ENCODE peak calls at places on chromosome 5, in seven cellular contexts. G, M, O, B, J, K and Z are unnamed samples.

GRCh38 chr5:82911902-82912301 is 165.3 kb downstream of the TMEM167A start:
- DNase-seq in G (no peak), M (no peak), O (no peak), B (no peak), J (no peak), K (no peak), Z (no peak)

GRCh38 chr5:144469106-144469505 is 298.4 kb downstream of the KCTD16 start:
- DNase-seq in G (no peak), M (no peak), O (no peak), B (no peak), J (no peak), K (no peak), Z (no peak)

GRCh38 chr5:40572947-40573346 is 106.8 kb upstream of the PTGER4 start:
- DNase-seq in G (no peak), M (no peak), O (no peak), B (no peak), J (no peak), K (no peak), Z (no peak)

GRCh38 chr5:37932450-37932849 is 92.6 kb upstream of the GDNF start:
- DNase-seq in G (no peak), M (no peak), O (no peak), B (no peak), J (no peak), K (no peak), Z (no peak)

GRCh38 chr5:116032991-116033390 is 719 bp downstream of the ARL14EPL start:
- DNase-seq in G (no peak), M (no peak), O (no peak), B (no peak), J (no peak), K (no peak), Z (no peak)

GRCh38 chr5:128304121-128304520 is 220.6 kb downstream of the SLC12A2 start:
- DNase-seq in G (no peak), M (no peak), O (no peak), B (no peak), J (no peak), K (no peak), Z (no peak)

GRCh38 chr5:134462761-134463160 is 51.1 kb upstream of the CDKN2AIPNL start:
- DNase-seq in G (no peak), M (no peak), O (no peak), B (no peak), J (no peak), K (no peak), Z (no peak)

GRCh38 chr5:174706997-174707548 is 17.3 kb upstream of the MSX2 start:
- DNase-seq in G (no peak), M (no peak), O (no peak), B (no peak), J (no peak), K (no peak), Z (no peak)

GRCh38 chr5:154483654-154484392 is 5.8 kb upstream of the HAND1 start:
- DNase-seq in G (no peak), M (no peak), O (peak), B (no peak), J (no peak), K (no peak), Z (no peak)

GRCh38 chr5:173472784-173473278 is 143.6 kb downstream of the BOD1 start:
- DNase-seq in G (no peak), M (no peak), O (no peak), B (no peak), J (no peak), K (no peak), Z (no peak)

GRCh38 chr5:143402464-143403356 is 776 bp downstream of the NR3C1 start:
- DNase-seq in G (peak), M (peak), O (peak), B (no peak), J (peak), K (peak), Z (no peak)

GRCh38 chr5:58458851-58459275 is 1.0 kb downstream of the PLK2 start:
- DNase-seq in G (peak), M (no peak), O (no peak), B (no peak), J (no peak), K (peak), Z (no peak)

GRCh38 chr5:169805527-169805934 is 168.5 kb downstream of the DOCK2 start:
- DNase-seq in G (no peak), M (no peak), O (no peak), B (no peak), J (no peak), K (no peak), Z (peak)

GRCh38 chr5:180860273-180860886 is 696 bp downstream of the ZFP62 start:
- DNase-seq in G (peak), M (peak), O (peak), B (no peak), J (no peak), K (peak), Z (peak)

GRCh38 chr5:61674403-61674802 is 342.3 kb downstream of the ZSWIM6 start:
- DNase-seq in G (no peak), M (peak), O (no peak), B (no peak), J (no peak), K (no peak), Z (no peak)

GRCh38 chr5:30099634-30100033 is 1093.9 kb upstream of the CDH6 start:
- DNase-seq in G (no peak), M (no peak), O (no peak), B (no peak), J (no peak), K (no peak), Z (no peak)

GRCh38 chr5:177362102-177362868 is 4.6 kb downstream of the RGS14 start:
- DNase-seq in G (no peak), M (no peak), O (no peak), B (no peak), J (peak), K (no peak), Z (no peak)

GRCh38 chr5:175460126-175460525 is 16.1 kb upstream of the DRD1 start:
- DNase-seq in G (no peak), M (no peak), O (no peak), B (no peak), J (no peak), K (no peak), Z (no peak)

GRCh38 chr5:120528609-120529008 is 64.5 kb downstream of the PRR16 start:
- DNase-seq in G (no peak), M (no peak), O (no peak), B (no peak), J (no peak), K (no peak), Z (no peak)

GRCh38 chr5:6714221-6715041 is 1.2 kb downstream of the TENT4A start:
- DNase-seq in G (no peak), M (no peak), O (peak), B (peak), J (no peak), K (peak), Z (no peak)

GRCh38 chr5:159884917-159885620 is 31.2 kb upstream of the ADRA1B start:
- DNase-seq in G (no peak), M (no peak), O (no peak), B (no peak), J (no peak), K (no peak), Z (no peak)

GRCh38 chr5:173547579-173547978 is 68.9 kb downstream of the BOD1 start:
- DNase-seq in G (no peak), M (no peak), O (no peak), B (no peak), J (no peak), K (no peak), Z (peak)

GRCh38 chr5:95731571-95732554 is 727 bp downstream of the RHOBTB3 start:
- DNase-seq in G (peak), M (peak), O (peak), B (no peak), J (peak), K (peak), Z (no peak)

GRCh38 chr5:156934450-156935211 is 28.4 kb downstream of the TIMD4 start:
- DNase-seq in G (peak), M (peak), O (peak), B (no peak), J (no peak), K (peak), Z (no peak)

GRCh38 chr5:133612021-133612860 is at the start of gene FSTL4:
- DNase-seq in G (no peak), M (peak), O (peak), B (no peak), J (peak), K (peak), Z (peak)

GRCh38 chr5:136211282-136211681 is 18.3 kb upstream of the SMIM32 start:
- DNase-seq in G (no peak), M (no peak), O (no peak), B (no peak), J (no peak), K (no peak), Z (no peak)

DNA sequence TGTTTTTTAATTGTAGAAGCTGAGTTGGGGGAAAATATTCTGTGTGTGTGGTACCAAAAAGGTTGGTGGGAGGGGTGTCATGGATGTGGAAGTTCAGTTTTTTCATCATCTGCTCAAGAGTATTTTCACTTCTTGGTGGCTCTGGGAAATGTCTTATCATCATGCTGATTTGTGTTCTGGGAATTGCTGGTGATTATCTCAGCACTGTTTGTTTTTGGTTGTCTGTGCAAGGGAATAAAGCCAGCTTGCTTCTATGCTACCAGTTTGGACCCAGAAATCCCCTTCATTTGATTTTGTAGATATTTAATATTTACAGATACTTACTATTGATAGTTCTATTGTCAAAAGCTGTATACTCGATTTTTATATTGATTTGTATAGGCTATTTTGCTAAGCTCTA is 2289.7 kb downstream of the MAT2B start:
- DNase-seq in G (no peak), M (no peak), O (no peak), B (no peak), J (no peak), K (no peak), Z (no peak)
- TF ChIP-seq POLR2AphosphoS5 in G (no peak), M (no peak), O (no peak), B (no peak), J (no peak), K (no peak), Z (no peak)

DNA sequence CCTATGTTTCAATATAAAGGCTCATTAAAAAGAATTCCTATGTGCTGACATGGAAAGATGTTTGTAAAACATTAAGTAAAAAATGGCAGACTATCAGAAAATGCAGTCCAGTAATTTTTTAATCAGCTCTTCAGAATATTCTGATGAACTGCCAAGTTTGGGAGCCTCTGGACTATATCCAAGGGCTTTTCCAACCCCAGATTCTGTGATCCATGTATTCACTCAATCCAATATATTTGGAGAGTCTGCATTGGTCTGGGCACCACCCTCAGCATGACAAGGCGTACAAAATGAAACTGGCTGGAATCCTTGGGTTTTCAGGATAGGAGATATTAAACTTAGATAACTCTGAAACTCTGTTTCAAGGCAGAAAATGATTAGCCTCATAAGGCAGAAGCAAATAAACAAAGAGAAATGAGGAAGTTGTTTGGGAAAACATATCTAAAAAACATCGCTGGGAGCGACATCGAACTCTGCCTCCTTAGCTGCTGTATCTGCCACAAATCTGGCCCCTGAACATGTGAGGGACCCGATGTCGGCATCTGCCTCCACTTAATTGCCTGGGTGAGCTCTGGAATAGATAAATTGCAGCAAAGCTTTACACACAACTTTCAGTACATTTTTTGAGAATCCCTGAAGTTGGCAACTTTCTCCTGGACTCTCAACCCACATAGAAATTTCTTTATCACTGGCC is 14.4 kb downstream of the PDE6A start:
- DNase-seq in G (no peak), M (no peak), O (no peak), B (no peak), J (no peak), K (peak), Z (no peak)
- TF ChIP-seq POLR2AphosphoS5 in G (no peak), M (no peak), O (no peak), B (no peak), J (no peak), K (no peak), Z (no peak)

GRCh38 chr5:109049565-109049964 is 301.9 kb downstream of the FER start:
- DNase-seq in G (no peak), M (no peak), O (no peak), B (no peak), J (no peak), K (no peak), Z (no peak)
- TF ChIP-seq POLR2AphosphoS5 in G (no peak), M (no peak), O (no peak), B (no peak), J (no peak), K (no peak), Z (no peak)

DNA sequence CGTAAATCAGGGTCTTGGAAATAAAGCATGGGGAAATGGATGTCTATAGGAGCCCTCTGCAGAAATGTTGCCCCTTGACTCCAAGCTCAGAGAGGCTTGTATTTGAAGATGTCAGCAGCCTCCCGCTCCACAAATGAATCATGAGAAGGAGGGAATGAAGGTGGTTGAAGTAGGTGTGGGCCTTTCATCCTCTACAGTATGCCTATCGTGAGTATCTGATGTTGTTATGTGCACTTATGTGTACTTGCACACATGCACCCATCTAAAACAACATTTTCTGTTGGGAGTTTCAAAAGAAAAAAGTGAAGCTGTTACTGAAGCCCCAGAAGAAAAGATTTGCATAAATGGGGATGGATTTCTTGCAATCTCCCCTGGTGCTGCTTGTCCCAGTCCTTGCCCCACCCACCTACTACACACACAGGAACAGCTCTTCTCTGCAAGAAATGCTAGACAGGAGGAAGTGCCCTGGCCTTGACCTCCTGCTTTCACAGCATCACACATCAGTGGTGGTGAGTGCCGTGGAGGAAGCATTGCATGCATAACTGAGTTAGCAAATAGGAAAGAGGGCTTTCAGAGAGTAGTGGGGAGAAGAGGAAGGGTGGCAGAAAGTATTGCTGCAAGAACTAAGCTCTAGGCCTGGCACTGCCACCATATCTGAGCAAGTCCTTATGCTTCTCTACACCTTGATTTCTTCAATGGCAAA is 156.1 kb downstream of the SNX18 start:
- DNase-seq in G (no peak), M (peak), O (no peak), B (no peak), J (peak), K (no peak), Z (peak)
- TF ChIP-seq POLR2AphosphoS5 in G (no peak), M (no peak), O (no peak), B (no peak), J (peak), K (no peak), Z (no peak)

GRCh38 chr5:34016750-34017149 is 8.9 kb upstream of the AMACR start:
- DNase-seq in G (no peak), M (no peak), O (no peak), B (no peak), J (no peak), K (no peak), Z (no peak)

GRCh38 chr5:34015120-34015807 is 7.4 kb upstream of the AMACR start:
- DNase-seq in G (no peak), M (peak), O (no peak), B (no peak), J (no peak), K (no peak), Z (no peak)

GRCh38 chr5:34014614-34015013 is 6.8 kb upstream of the AMACR start:
- DNase-seq in G (no peak), M (peak), O (no peak), B (no peak), J (no peak), K (no peak), Z (no peak)

GRCh38 chr5:34017254-34017653 is 9.4 kb upstream of the AMACR start:
- DNase-seq in G (no peak), M (no peak), O (no peak), B (no peak), J (no peak), K (no peak), Z (no peak)

DNA sequence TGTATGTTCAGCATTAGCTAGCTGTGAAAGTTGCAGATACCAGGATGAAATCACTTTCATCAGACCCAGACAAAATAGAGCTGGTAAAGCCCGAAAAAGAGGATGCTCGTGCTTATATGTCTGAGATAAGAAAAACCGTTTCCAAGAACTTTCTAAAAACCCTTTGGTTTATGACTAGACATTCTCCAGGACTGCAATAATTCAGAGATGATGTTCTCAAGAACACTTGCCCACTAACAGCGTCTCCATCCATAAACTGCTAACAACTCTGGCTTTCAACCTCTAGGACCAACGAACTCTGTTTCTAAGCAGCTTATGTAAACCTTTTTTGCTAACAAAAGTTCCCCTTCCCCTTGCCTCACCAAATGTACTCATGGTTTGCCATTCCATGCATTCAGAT is 8.4 kb upstream of the AMACR start:
- DNase-seq in G (no peak), M (no peak), O (no peak), B (no peak), J (no peak), K (no peak), Z (no peak)
- TF ChIP-seq POLR2AphosphoS5 in G (no peak), M (no peak), O (no peak), B (no peak), J (no peak), K (no peak), Z (no peak)

GRCh38 chr5:119022017-119022745 is 33.8 kb upstream of the DTWD2 start:
- DNase-seq in G (no peak), M (no peak), O (no peak), B (no peak), J (no peak), K (peak), Z (no peak)
- TF ChIP-seq POLR2AphosphoS5 in G (no peak), M (no peak), O (no peak), B (no peak), J (no peak), K (no peak), Z (no peak)

DNA sequence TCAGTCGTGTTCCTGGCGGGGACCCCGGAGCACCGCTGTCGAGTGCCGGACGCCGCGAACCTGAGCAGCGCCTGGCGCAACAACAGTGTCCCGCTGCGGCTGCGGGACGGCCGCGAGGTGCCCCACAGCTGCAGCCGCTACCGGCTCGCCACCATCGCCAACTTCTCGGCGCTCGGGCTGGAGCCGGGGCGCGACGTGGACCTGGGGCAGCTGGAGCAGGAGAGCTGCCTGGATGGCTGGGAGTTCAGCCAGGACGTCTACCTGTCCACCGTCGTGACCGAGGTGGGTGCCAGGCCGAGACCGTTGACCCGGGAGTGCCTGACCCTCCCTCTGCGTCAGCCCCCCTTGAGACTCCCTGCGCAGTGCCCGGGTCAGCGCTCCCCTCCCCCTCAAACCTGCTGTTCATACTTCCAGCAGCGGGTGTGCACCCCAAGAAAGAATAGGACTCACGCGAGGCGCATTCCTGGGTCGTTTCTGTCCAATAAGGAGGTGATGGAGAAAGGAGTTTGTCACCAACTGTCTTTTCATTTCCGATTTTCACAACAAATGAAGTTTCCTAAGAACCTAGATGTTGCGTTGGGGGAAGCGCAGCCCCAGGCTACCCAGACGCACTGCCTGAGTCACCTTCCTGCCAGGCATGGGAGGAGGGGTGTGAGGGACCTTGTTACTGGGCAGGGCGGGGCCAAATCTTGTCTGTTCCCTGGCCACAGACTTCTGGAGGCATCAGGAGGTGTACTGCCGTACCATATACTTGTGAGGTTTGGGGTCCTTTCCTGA is 722 bp downstream of the SLC22A4 start:
- DNase-seq in G (no peak), M (peak), O (no peak), B (peak), J (peak), K (no peak), Z (no peak)
- TF ChIP-seq POLR2AphosphoS5 in G (no peak), M (peak), O (no peak), B (peak), J (peak), K (peak), Z (no peak)

DNA sequence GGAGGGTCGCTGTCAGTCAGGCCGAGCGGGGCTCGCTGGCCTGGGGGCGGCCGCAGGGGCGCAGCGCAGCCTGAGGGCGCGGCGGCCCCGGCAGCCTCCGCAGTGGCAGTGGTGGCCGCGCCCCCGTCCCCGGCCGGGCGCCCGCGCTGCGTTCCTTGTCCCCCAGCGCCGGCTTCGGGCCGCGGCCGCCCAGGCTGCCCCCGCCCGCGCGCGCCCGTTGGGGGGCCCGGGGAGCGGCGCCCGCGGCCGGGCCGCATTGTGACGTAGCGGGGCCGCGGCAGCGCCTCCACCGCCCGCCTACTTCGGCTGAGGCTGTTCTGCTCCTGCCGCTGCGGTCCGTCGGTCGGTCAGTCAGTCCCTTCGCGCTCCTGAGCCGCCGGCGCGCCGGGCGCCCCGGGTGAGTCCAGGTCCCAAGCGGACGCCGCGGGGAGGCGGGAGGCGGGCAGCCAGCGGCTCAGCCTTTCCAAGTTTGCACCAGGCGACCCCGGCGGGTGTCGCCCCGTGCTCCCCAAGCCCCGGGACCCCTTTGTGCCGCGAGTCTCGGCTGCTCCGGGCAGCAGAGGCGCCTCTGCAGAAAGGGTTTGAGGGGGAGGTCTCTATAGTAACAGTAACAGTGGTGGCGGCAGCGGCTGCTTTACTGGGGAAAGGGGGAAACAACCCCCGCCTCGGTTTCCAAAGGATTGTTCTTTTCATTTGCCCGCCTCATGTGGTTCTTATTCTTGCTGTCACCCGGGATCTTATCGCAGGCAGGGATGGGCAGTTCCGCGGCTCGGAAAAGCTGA is at the start of gene SNCAIP:
- DNase-seq in G (no peak), M (peak), O (peak), B (no peak), J (peak), K (peak), Z (peak)
- TF ChIP-seq POLR2AphosphoS5 in G (no peak), M (no peak), O (no peak), B (no peak), J (no peak), K (no peak), Z (no peak)